ENCODE peak calls at places on chromosome 7, in four cellular contexts. Y is PC-3, E is IMR-90, Z is fibroblast of lung. B is an unnamed sample. For H3K36me3, the result is how much of the 10 kb centered on the place peaks cover.

GRCh38 chr7:95608344-95609173 is 12.2 kb upstream of the PDK4 start:
- DNase-seq in Y (peak), E (peak), Z (peak), B (peak)

GRCh38 chr7:138705122-138705521 is 4.0 kb upstream of the SVOPL start:
- DNase-seq in Y (no peak), E (no peak), Z (no peak), B (no peak)

GRCh38 chr7:113142385-113143119 is 24.2 kb upstream of the SMIM30 start:
- DNase-seq in Y (no peak), E (no peak), Z (no peak), B (no peak)

GRCh38 chr7:47877336-47877735 is 70.9 kb downstream of the PKD1L1 start:
- DNase-seq in Y (no peak), E (no peak), Z (no peak), B (no peak)

GRCh38 chr7:41447106-41448042 is 255.5 kb downstream of the INHBA start:
- DNase-seq in Y (no peak), E (peak), Z (no peak), B (no peak)

GRCh38 chr7:155698633-155699032 is 54.2 kb downstream of the RBM33 start:
- DNase-seq in Y (no peak), E (no peak), Z (no peak), B (no peak)

GRCh38 chr7:121304259-121304658 is 24.5 kb upstream of the WNT16 start:
- DNase-seq in Y (no peak), E (peak), Z (peak), B (no peak)

GRCh38 chr7:33590902-33591301 is 314.4 kb upstream of the BMPER start:
- DNase-seq in Y (peak), E (peak), Z (peak), B (peak)

GRCh38 chr7:9691286-9691685 is 1257.9 kb downstream of the NXPH1 start:
- DNase-seq in Y (no peak), E (no peak), Z (no peak), B (no peak)

GRCh38 chr7:110388451-110388850 is 702.5 kb upstream of the LRRN3 start:
- DNase-seq in Y (no peak), E (no peak), Z (no peak), B (no peak)

GRCh38 chr7:105245398-105246099 is 143.2 kb downstream of the SRPK2 start:
- DNase-seq in Y (no peak), E (no peak), Z (peak), B (no peak)

GRCh38 chr7:69418865-69419670 is 179.2 kb upstream of the AUTS2 start:
- DNase-seq in Y (no peak), E (no peak), Z (no peak), B (no peak)

GRCh38 chr7:35035511-35035921 is 1.8 kb downstream of the DPY19L1 start:
- DNase-seq in Y (peak), E (peak), Z (peak), B (peak)

GRCh38 chr7:13117103-13117502 is 429.7 kb downstream of the ARL4A start:
- DNase-seq in Y (peak), E (peak), Z (peak), B (peak)

GRCh38 chr7:24974026-24974832 is 5.7 kb downstream of the OSBPL3 start:
- DNase-seq in Y (no peak), E (no peak), Z (no peak), B (no peak)

GRCh38 chr7:83947260-83947659 is 247.3 kb downstream of the SEMA3A start:
- DNase-seq in Y (peak), E (no peak), Z (no peak), B (no peak)
- TF ChIP-seq CTCF in Y (peak), E (peak), Z (peak), B (peak)

DNA sequence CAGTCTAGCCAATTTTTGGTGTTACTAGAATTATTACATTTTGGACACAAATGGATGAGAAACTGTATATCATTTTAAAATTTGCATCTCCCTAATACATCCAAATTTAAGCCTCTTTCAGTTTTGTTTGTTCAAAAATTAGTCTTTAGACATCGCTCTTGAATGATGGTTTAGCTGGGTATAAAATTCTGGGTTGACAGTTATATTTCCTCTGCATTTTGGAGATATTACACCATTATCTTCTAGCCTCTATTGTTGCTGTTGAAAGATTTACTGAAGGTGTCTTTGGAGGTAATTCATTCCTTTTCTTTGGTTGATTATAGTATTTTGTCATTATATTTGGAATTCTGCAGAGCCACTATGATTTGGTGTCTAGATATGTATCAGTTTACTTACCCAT is 116.5 kb downstream of the COL26A1 start:
- DNase-seq in Y (no peak), E (no peak), Z (no peak), B (no peak)
- H3K36me3 ChIP-seq in Y (under half), E (under half), Z (under half), B (under half)

GRCh38 chr7:134699021-134699818 is 52.6 kb downstream of the BPGM start:
- DNase-seq in Y (no peak), E (no peak), Z (no peak), B (no peak)

GRCh38 chr7:134699871-134700270 is 53.2 kb downstream of the BPGM start:
- DNase-seq in Y (no peak), E (no peak), Z (no peak), B (no peak)

GRCh38 chr7:134702366-134703240 is 56.0 kb downstream of the BPGM start:
- DNase-seq in Y (no peak), E (no peak), Z (no peak), B (no peak)

GRCh38 chr7:134703241-134703594 is 56.6 kb downstream of the BPGM start:
- DNase-seq in Y (no peak), E (no peak), Z (no peak), B (no peak)

GRCh38 chr7:134701272-134701671 is 54.6 kb downstream of the BPGM start:
- DNase-seq in Y (peak), E (peak), Z (peak), B (no peak)
- TF ChIP-seq CTCF in Y (peak), E (peak), Z (peak), B (peak)

DNA sequence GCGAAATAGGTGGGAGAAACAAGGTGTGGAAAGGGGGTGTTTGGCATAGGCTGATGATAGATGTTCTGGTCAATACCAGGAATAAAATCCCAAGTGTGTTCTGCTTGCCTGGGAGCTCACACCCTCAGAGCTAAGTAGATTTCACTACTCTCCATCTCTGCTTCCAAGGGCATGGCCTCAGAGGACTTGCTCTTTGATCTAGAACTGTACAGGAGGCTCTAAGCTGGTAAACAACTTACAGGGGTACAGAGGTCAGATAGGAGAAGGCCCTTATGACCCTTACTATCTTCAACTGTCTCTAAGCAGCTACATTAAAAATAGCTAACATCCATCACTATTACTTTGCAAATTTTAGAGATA is 221.5 kb upstream of the KLF14 start:
- DNase-seq in Y (no peak), E (no peak), Z (no peak), B (no peak)
- H3K36me3 ChIP-seq in Y (under half), E (under half), Z (under half), B (under half)

DNA sequence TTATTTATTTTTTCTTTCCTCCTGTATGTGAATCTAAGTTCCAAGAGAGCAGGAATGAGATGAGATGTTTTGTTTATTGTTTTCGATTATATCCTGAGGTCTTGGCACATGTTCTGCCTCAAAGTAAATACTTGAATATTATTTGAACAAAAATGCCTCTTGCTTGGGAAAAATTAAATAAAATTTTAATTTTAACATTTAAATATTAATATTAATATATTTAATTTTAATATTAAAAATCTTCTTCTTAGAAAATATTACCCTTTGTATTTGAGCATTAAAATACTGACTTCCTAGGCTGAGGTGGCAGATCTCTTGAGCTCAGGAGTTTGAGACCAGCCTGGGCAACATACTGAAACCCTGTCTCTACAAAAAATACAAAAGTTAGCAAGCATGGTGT is 123.4 kb upstream of the SEMA3D start:
- DNase-seq in Y (no peak), E (no peak), Z (no peak), B (no peak)
- TF ChIP-seq CTCF in Y (no peak), E (no peak), Z (no peak), B (no peak)

DNA sequence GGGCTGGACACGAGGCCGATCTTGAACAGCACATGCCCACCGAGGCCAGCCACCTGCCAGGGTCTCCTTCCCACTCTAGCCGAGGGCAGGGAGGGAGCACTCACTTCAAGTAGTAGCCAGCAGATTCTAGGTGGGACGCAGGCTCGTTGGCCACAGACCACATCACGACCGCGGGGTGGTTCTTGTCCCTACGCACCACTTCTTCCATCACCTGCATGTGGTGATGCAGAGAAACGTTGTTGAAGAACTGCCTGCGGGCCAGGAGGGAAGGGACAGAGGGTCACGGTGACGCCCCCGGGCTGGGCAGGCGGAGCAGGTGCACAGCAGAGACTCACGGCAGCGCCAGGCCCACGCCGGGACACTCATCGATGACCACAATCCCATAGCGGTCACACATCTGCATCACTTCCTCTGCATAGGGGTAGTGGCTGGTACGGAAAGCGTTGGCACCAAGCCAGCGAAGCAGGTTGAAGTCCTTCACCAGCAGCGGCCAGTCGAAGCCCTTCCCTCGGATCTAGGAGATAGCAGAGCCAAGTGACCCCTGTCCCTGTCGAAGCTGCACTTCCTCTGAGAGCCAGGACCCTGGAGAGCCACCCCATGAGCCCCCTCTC is 7.7 kb downstream of the GUSB start:
- DNase-seq in Y (no peak), E (no peak), Z (no peak), B (no peak)
- H3K36me3 ChIP-seq in Y (under half), E (under half), Z (under half), B (under half)

GRCh38 chr7:43636093-43636492 is 53.2 kb downstream of the STK17A start:
- DNase-seq in Y (peak), E (peak), Z (peak), B (peak)
- TF ChIP-seq CTCF in Y (no peak), E (no peak), Z (no peak), B (no peak)

DNA sequence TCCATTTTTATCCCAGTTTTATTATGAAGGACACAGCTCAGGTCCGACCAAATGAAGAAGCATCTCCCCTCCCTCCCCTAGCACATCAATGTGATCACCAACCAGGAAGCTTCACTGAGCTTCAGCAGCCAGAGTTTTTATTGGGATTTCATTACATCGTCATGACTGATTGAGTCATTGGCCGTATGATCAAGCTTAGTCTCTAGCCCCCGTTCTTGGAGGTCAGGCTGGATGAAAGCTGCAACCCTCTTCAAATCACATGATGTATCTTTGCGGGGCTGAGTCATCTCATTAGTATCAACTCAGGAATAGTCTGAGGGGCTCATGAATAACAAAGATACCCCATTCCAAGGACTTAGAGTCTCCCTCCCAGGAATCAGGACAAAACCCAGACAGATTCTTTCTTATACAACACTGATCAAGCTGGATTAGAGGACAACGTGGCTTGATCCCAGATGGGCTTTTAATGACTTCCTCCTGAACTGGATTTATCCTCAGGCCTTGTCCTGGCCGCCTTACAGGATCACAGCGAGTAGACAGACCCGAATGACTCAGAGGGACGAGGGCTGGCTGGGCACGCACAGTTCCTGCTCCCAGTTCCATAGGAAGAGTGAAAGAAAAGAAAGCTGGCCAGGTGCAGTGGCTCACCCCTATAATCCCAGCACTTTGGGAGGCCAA is 14.5 kb downstream of the LIMK1 start:
- DNase-seq in Y (peak), E (peak), Z (peak), B (peak)
- H3K36me3 ChIP-seq in Y (under half), E (under half), Z (under half), B (under half)

GRCh38 chr7:49166441-49166840 is 242.1 kb downstream of the CDC14C start:
- DNase-seq in Y (peak), E (no peak), Z (no peak), B (no peak)
- TF ChIP-seq CTCF in Y (peak), E (no peak), Z (no peak), B (no peak)